ENCODE peak calls at places on chromosomes 1 and 21, in nine cellular contexts. K is SK-N-SH, F is prostate gland, Z is heart right ventricle, S is mammary epithelial cell, Q is upper lobe of right lung, J is fibroblast of lung, V is A549, X is AG10803. W is an unnamed sample.

GRCh38 chr1:211551628-211552465 is 27.1 kb downstream of the SLC30A1 start:
- DNase-seq in K (no peak), X (peak), Z (no peak), J (peak), F (peak), V (no peak), S (peak), Q (no peak), W (no peak)

GRCh38 chr1:11857164-11857853 is 1.4 kb downstream of the NPPB start:
- DNase-seq in J (no peak), X (no peak), F (no peak), Q (no peak), V (no peak), S (no peak), Z (no peak), K (no peak), W (no peak)

GRCh38 chr1:9892563-9893528 is 17.2 kb downstream of the CTNNBIP1 start:
- DNase-seq in Q (no peak), X (peak), V (no peak), K (no peak), Z (no peak), J (peak), S (peak), F (peak), W (no peak)

GRCh38 chr1:2036287-2036686 is 13.9 kb upstream of the PRKCZ start:
- DNase-seq in Z (no peak), X (no peak), V (no peak), K (no peak), J (no peak), F (no peak), S (no peak), Q (no peak), W (no peak)

GRCh38 chr21:26795866-26796329 is 49.3 kb downstream of the ADAMTS1 start:
- DNase-seq in K (peak), Q (no peak), F (peak), J (peak), S (peak), Z (no peak), V (peak), X (peak), W (no peak)

GRCh38 chr1:11207898-11208611 is 18.9 kb downstream of the ANGPTL7 start:
- DNase-seq in Q (no peak), K (no peak), F (peak), V (no peak), J (no peak), X (no peak), S (no peak), Z (no peak), W (no peak)

GRCh38 chr21:28675265-28676041 is 317.2 kb downstream of the LTN1 start:
- DNase-seq in V (no peak), Z (no peak), K (no peak), F (no peak), Q (no peak), S (peak), J (peak), X (peak), W (no peak)

GRCh38 chr1:8789314-8790214 is 27.9 kb downstream of the RERE start:
- DNase-seq in K (no peak), F (peak), Q (no peak), J (no peak), S (peak), V (no peak), Z (no peak), X (no peak), W (no peak)

GRCh38 chr21:42223826-42224575 is 5.1 kb downstream of the ABCG1 start:
- DNase-seq in J (no peak), Q (peak), F (no peak), Z (no peak), X (no peak), S (no peak), V (no peak), K (no peak), W (no peak)

GRCh38 chr1:10251325-10252103 is 41.1 kb downstream of the KIF1B start:
- DNase-seq in Z (no peak), Q (no peak), F (no peak), S (peak), V (no peak), K (no peak), X (peak), J (peak), W (no peak)

GRCh38 chr1:243917863-243918565 is 68.0 kb upstream of the AKT3 start:
- DNase-seq in K (no peak), V (no peak), Z (no peak), X (peak), F (no peak), S (no peak), J (peak), Q (no peak), W (no peak)

GRCh38 chr1:41900611-41901444 is 17.9 kb downstream of the HIVEP3 start:
- DNase-seq in V (peak), J (peak), K (no peak), X (peak), S (peak), F (no peak), Z (no peak), Q (no peak), W (no peak)

GRCh38 chr1:17351598-17352324 is 20.2 kb upstream of the PADI6 start:
- DNase-seq in Z (no peak), X (no peak), V (no peak), Q (no peak), S (no peak), K (no peak), F (no peak), J (no peak), W (no peak)

GRCh38 chr1:2251786-2252185 is 23.7 kb downstream of the SKI start:
- DNase-seq in Z (peak), S (peak), F (peak), K (no peak), X (no peak), J (no peak), V (no peak), Q (peak), W (no peak)

GRCh38 chr1:84690397-84691138 is at the start of gene SSX2IP:
- DNase-seq in Z (peak), S (peak), K (peak), V (peak), F (peak), Q (peak), J (peak), X (peak), W (peak)

GRCh38 chr1:243503155-243503554 is 247.3 kb downstream of the SDCCAG8 start:
- DNase-seq in Z (no peak), X (no peak), K (no peak), S (no peak), J (no peak), F (no peak), V (no peak), Q (no peak), W (no peak)

GRCh38 chr1:108716437-108717230 is 3.9 kb downstream of the FNDC7 start:
- DNase-seq in F (no peak), K (no peak), V (no peak), X (peak), Z (no peak), Q (no peak), J (no peak), S (no peak), W (no peak)

GRCh38 chr1:113835686-113836290 is 23.5 kb upstream of the RSBN1 start:
- DNase-seq in X (peak), K (peak), Q (no peak), F (no peak), S (peak), V (peak), Z (no peak), J (peak), W (no peak)

GRCh38 chr1:9242338-9242969 is 7.9 kb downstream of the H6PD start:
- DNase-seq in K (no peak), X (peak), J (peak), Z (peak), V (no peak), Q (peak), S (no peak), F (peak), W (no peak)

GRCh38 chr1:54581621-54582035 is 33.6 kb downstream of the ACOT11 start:
- DNase-seq in X (peak), Q (peak), S (peak), F (peak), V (peak), K (peak), J (peak), Z (peak), W (no peak)

GRCh38 chr1:110242062-110242461 is 31.9 kb downstream of the KCNC4 start:
- DNase-seq in X (no peak), F (no peak), J (no peak), V (no peak), Q (no peak), Z (no peak), S (no peak), K (no peak), W (no peak)

GRCh38 chr1:36950588-36950987 is 83.7 kb downstream of the GRIK3 start:
- DNase-seq in J (no peak), S (no peak), K (no peak), Q (no peak), Z (no peak), V (no peak), X (no peak), F (no peak), W (no peak)

GRCh38 chr1:236287757-236288619 is 6.2 kb upstream of the ERO1B start:
- DNase-seq in S (no peak), F (no peak), K (peak), Z (no peak), J (no peak), Q (no peak), V (no peak), X (peak), W (no peak)

GRCh38 chr1:2441746-2442145 is 29.4 kb upstream of the PEX10 start:
- DNase-seq in F (no peak), X (no peak), K (no peak), V (no peak), S (no peak), J (no peak), Z (no peak), Q (no peak), W (no peak)

GRCh38 chr1:2213576-2214505 is 14.3 kb upstream of the SKI start:
- DNase-seq in S (no peak), Q (peak), Z (peak), X (peak), V (no peak), J (peak), K (no peak), F (peak), W (no peak)

GRCh38 chr21:18155508-18156193 is 89.0 kb upstream of the CHODL start:
- DNase-seq in X (no peak), Q (no peak), F (no peak), Z (no peak), J (no peak), S (no peak), K (no peak), V (no peak), W (no peak)

GRCh38 chr1:211828584-211829342 is 1.8 kb downstream of the LPGAT1 start:
- DNase-seq in S (peak), F (no peak), X (peak), J (peak), K (no peak), V (no peak), Q (no peak), Z (no peak), W (no peak)

GRCh38 chr1:909861-910310 is 13.8 kb upstream of the SAMD11 start:
- DNase-seq in S (no peak), V (no peak), Z (no peak), K (no peak), J (no peak), Q (no peak), X (no peak), F (no peak), W (peak)

GRCh38 chr1:51906306-51907078 is 28.0 kb upstream of the NRDC start:
- DNase-seq in X (peak), V (no peak), J (peak), Q (no peak), S (no peak), F (no peak), Z (no peak), K (peak), W (no peak)

GRCh38 chr21:10418649-10419048 is 102.7 kb upstream of the TPTE start:
- DNase-seq in Z (no peak), J (no peak), K (no peak), V (no peak), X (no peak), F (no peak), Q (no peak), S (no peak), W (no peak)

GRCh38 chr1:212916395-212917133 is 33.8 kb upstream of the VASH2 start:
- DNase-seq in J (peak), Q (peak), K (no peak), V (no peak), X (peak), Z (peak), F (peak), S (peak), W (no peak)

GRCh38 chr1:70504176-70504820 is 93.2 kb downstream of the CTH start:
- DNase-seq in V (no peak), Z (no peak), J (no peak), F (no peak), K (peak), Q (no peak), S (no peak), X (peak), W (no peak)

GRCh38 chr1:227901906-227902640 is 45.7 kb downstream of the WNT9A start:
- DNase-seq in J (no peak), V (no peak), Z (peak), Q (peak), X (peak), S (peak), F (no peak), K (peak), W (no peak)

DNA sequence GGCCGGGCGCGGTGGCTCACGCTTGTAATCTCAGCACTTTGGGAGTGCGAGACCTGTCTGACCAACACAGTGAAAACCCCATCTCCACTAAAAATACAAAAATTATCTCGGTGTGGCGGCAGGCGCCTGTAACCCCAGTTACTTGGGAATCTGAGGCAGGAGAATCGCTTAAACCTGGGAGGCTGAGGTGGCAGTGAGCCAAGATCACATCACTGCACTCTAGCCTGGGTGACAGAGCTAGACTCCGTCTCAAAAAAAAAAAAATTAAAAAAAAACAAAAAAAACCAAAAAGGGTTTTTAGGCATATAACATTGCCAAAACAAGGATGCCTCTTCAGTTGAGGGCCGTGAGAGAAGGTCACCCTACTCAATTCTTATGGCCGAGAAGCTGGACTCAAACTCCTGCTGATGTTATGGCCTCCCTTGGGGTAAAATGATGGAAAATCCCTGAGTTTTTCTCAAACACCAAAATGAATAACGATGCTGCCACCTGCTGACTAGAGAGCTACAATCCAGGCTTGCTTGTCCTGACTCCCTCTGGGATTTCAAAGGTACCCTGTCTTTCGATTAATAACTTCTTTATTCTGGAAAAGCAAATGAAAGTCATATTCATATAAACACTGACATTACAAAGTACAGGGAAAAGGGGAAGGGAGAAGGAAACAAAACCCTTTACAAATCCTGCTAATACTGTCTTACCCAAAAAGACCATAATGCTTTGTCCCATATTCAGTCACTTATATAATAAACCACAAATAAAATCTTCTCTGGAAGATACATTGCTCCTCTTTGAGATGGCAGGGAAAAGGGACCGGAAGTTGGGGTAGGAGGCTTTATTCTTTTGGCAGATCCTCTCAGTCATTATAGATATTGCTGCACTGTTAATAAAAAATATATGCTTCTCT is 10.7 kb downstream of the RAB42 start:
- DNase-seq in J (peak), V (peak), Z (no peak), Q (no peak), F (peak), S (peak), X (peak), K (peak), W (no peak)
- TF ChIP-seq CTCF in J (peak), V (peak), Z (peak), Q (peak), F (no peak), S (peak), X (peak), K (peak), W (no peak)

GRCh38 chr1:16204634-16205332 is 7.7 kb downstream of the ARHGEF19 start:
- DNase-seq in F (no peak), K (peak), X (no peak), J (no peak), S (no peak), Z (no peak), V (peak), Q (peak), W (no peak)
- TF ChIP-seq CTCF in F (no peak), K (peak), X (peak), J (peak), S (peak), Z (peak), V (peak), Q (peak), W (no peak)

GRCh38 chr1:90836345-90836679 is 119.2 kb upstream of the BARHL2 start:
- DNase-seq in Q (no peak), Z (no peak), K (no peak), F (no peak), V (no peak), S (no peak), X (no peak), J (no peak), W (no peak)

GRCh38 chr1:90835661-90836344 is 118.7 kb upstream of the BARHL2 start:
- DNase-seq in K (no peak), Q (no peak), S (no peak), F (no peak), X (no peak), Z (peak), J (no peak), V (no peak), W (no peak)

GRCh38 chr1:90833497-90834087 is 116.5 kb upstream of the BARHL2 start:
- DNase-seq in V (no peak), Q (no peak), S (no peak), K (no peak), F (no peak), J (no peak), Z (no peak), X (no peak), W (no peak)

GRCh38 chr1:90835172-90835660 is 118.1 kb upstream of the BARHL2 start:
- DNase-seq in X (peak), F (no peak), S (no peak), J (no peak), Z (no peak), K (no peak), V (no peak), Q (no peak), W (no peak)

DNA sequence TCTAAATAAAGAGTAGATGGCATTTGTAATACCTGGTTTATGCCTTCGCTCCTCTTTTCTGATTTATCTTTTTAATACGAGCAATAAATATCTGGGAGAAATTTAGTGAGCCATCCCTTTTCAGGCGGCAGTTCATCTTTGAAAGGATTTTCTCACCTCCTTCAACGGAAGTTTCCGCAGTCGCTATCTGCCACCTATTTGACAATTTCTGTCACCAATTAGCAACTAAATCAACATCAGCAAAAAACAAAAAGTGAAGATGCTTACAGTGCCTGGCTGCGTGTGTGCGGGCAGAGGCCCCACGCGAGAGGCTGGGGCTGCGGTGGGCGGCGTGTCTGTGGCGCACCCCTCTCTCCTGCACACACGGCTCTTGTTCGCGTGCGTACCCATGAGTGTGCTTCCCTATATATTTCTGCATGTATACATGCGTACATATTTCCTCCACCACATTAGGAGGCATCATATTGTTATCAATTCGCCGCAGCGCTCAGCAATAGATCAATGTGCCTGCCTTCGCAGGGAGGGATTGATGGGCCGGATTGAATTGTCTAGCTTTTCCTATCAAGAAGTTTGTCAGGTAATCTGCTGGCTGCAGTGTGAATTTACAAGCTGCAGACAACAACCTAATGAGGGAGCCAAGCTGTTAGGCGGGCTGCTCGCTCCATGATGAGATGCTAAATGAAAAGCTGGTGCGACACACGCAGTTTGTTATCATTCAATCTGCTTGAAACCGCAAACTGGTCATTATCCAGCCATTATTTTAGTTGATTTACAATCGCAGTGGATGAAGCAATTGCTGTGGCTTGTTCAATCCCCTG is 117.5 kb upstream of the BARHL2 start:
- DNase-seq in Z (no peak), Q (no peak), F (no peak), K (no peak), V (no peak), X (peak), S (no peak), J (peak), W (no peak)
- TF ChIP-seq CTCF in Z (no peak), Q (no peak), F (no peak), K (no peak), V (no peak), X (no peak), S (no peak), J (no peak), W (no peak)

GRCh38 chr21:36929622-36930021 is 36.8 kb downstream of the HLCS start:
- DNase-seq in S (peak), Q (no peak), J (no peak), F (peak), X (peak), V (no peak), K (no peak), Z (no peak), W (no peak)
- TF ChIP-seq CTCF in S (peak), Q (no peak), J (peak), F (no peak), X (peak), V (peak), K (peak), Z (no peak), W (no peak)

DNA sequence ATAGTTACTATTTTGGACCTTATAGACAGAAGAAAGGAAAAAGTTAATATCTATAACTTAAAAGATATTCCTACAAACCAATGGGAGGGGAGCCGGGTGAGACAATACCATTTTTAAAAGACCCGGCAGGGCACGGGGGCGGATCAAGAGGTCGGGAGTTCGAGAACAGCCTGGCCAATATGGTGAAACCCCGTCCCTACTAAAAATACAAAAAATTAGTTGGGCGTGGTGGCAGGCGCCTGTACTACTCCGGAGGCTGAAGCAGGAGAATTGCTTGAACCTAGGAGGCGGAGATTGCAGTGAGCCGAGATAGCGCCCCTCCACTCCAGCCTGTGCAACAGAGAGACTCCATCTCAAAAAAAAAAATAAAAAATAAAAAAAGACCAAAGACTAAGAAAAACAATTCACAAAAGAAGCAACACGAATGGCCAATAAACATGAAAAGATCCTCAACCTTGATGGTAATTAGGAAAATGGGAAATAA is 1.2 kb upstream of the PSMB2 start:
- DNase-seq in Q (no peak), V (no peak), Z (no peak), K (no peak), X (no peak), S (no peak), J (no peak), F (no peak), W (no peak)
- TF ChIP-seq CTCF in Q (no peak), V (no peak), Z (no peak), K (peak), X (no peak), S (no peak), J (no peak), F (no peak), W (no peak)

W was measured in natural killer cell.